ENCODE peak calls at places on chromosome 14, in ten cellular contexts. X is choroid plexus epithelial cell, P is NCI-H146, B is H54, O is Caki2, I is nephron progenitor cell, Z is mucosa of descending colon, A is fibroblast of the conjunctiva, U is renal cortical epithelial cell, H is thoracic aorta. W is an unnamed sample.

GRCh38 chr14:35349966-35350365 is 54.6 kb downstream of the NFKBIA start:
- DNase-seq in B (no peak), A (no peak), I (no peak), Z (no peak), X (no peak), U (no peak), O (no peak), P (no peak), H (no peak), W (no peak)

GRCh38 chr14:53517276-53517960 is 364.3 kb upstream of the DDHD1 start:
- DNase-seq in Z (no peak), A (no peak), I (no peak), P (no peak), U (peak), B (no peak), O (no peak), H (no peak), X (no peak), W (no peak)

GRCh38 chr14:64806202-64806861 is 73.4 kb downstream of the SPTB start:
- DNase-seq in I (no peak), B (peak), Z (no peak), A (peak), H (peak), U (peak), P (peak), X (peak), O (peak), W (no peak)

GRCh38 chr14:90693413-90693812 is 122.8 kb downstream of the TTC7B start:
- DNase-seq in U (no peak), P (peak), I (no peak), H (no peak), Z (no peak), O (no peak), B (no peak), A (no peak), X (no peak), W (no peak)

GRCh38 chr14:101721951-101722661 is 39.4 kb upstream of the PPP2R5C start:
- DNase-seq in I (no peak), X (peak), U (peak), B (no peak), P (no peak), A (no peak), H (no peak), Z (peak), O (peak), W (no peak)

GRCh38 chr14:69620211-69620611 is 8.8 kb downstream of the SUSD6 start:
- DNase-seq in U (peak), O (no peak), Z (no peak), A (no peak), H (no peak), X (no peak), P (no peak), B (no peak), I (no peak), W (no peak)

GRCh38 chr14:49770212-49770817 is 2.4 kb downstream of the KLHDC2 start:
- DNase-seq in A (no peak), X (peak), H (no peak), P (no peak), Z (no peak), B (no peak), U (peak), O (peak), I (no peak), W (peak)

GRCh38 chr14:47507866-47508265 is 167.5 kb downstream of the MDGA2 start:
- DNase-seq in P (no peak), A (no peak), H (no peak), I (no peak), O (no peak), B (no peak), U (no peak), X (no peak), Z (no peak), W (no peak)

GRCh38 chr14:51962678-51963077 is 26.7 kb upstream of the RTRAF start:
- DNase-seq in B (no peak), I (no peak), O (no peak), A (no peak), Z (no peak), H (no peak), P (no peak), X (peak), U (peak), W (no peak)

GRCh38 chr14:22900088-22900799 is 17.2 kb downstream of the REM2 start:
- DNase-seq in U (peak), B (no peak), Z (no peak), A (peak), O (peak), H (no peak), X (peak), I (peak), P (peak), W (no peak)

GRCh38 chr14:59768855-59769254 is 101.7 kb downstream of the RTN1 start:
- DNase-seq in P (no peak), I (no peak), B (no peak), X (peak), A (no peak), Z (no peak), H (no peak), U (no peak), O (no peak), W (no peak)

GRCh38 chr14:64229489-64229888 is 64.7 kb downstream of the ESR2 start:
- DNase-seq in X (no peak), O (no peak), Z (no peak), I (no peak), A (no peak), H (no peak), B (no peak), P (no peak), U (no peak), W (no peak)

GRCh38 chr14:64569108-64570045 is 19.6 kb downstream of the PPP1R36 start:
- DNase-seq in I (no peak), U (peak), O (peak), B (peak), Z (no peak), X (peak), H (peak), A (peak), P (no peak), W (peak)

GRCh38 chr14:87944987-87945604 is 47.9 kb downstream of the GALC start:
- DNase-seq in U (peak), A (peak), P (peak), X (peak), I (no peak), O (peak), H (no peak), B (no peak), Z (no peak), W (peak)

GRCh38 chr14:76872796-76873432 is 46.7 kb downstream of the LRRC74A start:
- DNase-seq in X (peak), A (peak), I (peak), B (peak), H (no peak), O (peak), U (peak), Z (no peak), P (peak), W (no peak)

GRCh38 chr14:71311061-71311460 is 403.8 kb downstream of the PCNX1 start:
- DNase-seq in I (no peak), B (no peak), U (no peak), A (no peak), H (no peak), O (no peak), Z (no peak), P (no peak), X (no peak), W (no peak)

GRCh38 chr14:72737560-72737943 is 156.3 kb downstream of the DPF3 start:
- DNase-seq in X (no peak), H (no peak), Z (no peak), O (no peak), A (no peak), U (no peak), B (no peak), I (no peak), P (no peak), W (no peak)

W was measured in epithelial cell of proximal tubule.